ENCODE peak calls at places on chromosomes 5 and 9, in ten cellular contexts. One of them, this sample, is unnamed.

GRCh38 chr5:179259731-179260323 is 85.4 kb downstream of the ADAMTS2 start:
- DNase-seq in foreskin keratinocyte: no peak
- DNase-seq in fibroblast of the aortic adventitia: no peak
- DNase-seq in tibial artery: peak; percentile 61
- DNase-seq in mucosa of descending colon: no peak
- DNase-seq in left ventricle myocardium inferior: no peak
- DNase-seq in breast epithelium: no peak
- DNase-seq in Caco-2: no peak
- DNase-seq in body of pancreas: no peak
- DNase-seq in tibial nerve: no peak
- DNase-seq in this sample: no peak

GRCh38 chr5:33588654-33589372 is 148.0 kb downstream of the TARS1 start:
- DNase-seq in foreskin keratinocyte: no peak
- DNase-seq in fibroblast of the aortic adventitia: no peak
- DNase-seq in tibial artery: no peak
- DNase-seq in mucosa of descending colon: peak; percentile 47
- DNase-seq in left ventricle myocardium inferior: no peak
- DNase-seq in breast epithelium: no peak
- DNase-seq in Caco-2: peak; percentile 59
- DNase-seq in body of pancreas: peak; percentile 39
- DNase-seq in tibial nerve: no peak
- DNase-seq in this sample: peak; percentile 47

GRCh38 chr5:132238169-132238744 is 10.6 kb upstream of the P4HA2 start:
- DNase-seq in foreskin keratinocyte: peak; percentile 41
- DNase-seq in fibroblast of the aortic adventitia: peak; percentile 76
- DNase-seq in tibial artery: peak; percentile 82
- DNase-seq in mucosa of descending colon: peak; percentile 96
- DNase-seq in left ventricle myocardium inferior: peak; percentile 59
- DNase-seq in breast epithelium: peak; percentile 77
- DNase-seq in Caco-2: peak; percentile 83
- DNase-seq in body of pancreas: peak; percentile 91
- DNase-seq in tibial nerve: peak; percentile 95
- DNase-seq in this sample: peak; percentile 88

GRCh38 chr5:131363811-131364506 is 100.1 kb downstream of the CDC42SE2 start:
- DNase-seq in foreskin keratinocyte: peak; percentile 17
- DNase-seq in fibroblast of the aortic adventitia: no peak
- DNase-seq in tibial artery: no peak
- DNase-seq in mucosa of descending colon: no peak
- DNase-seq in left ventricle myocardium inferior: no peak
- DNase-seq in breast epithelium: no peak
- DNase-seq in Caco-2: peak; percentile 15
- DNase-seq in body of pancreas: no peak
- DNase-seq in tibial nerve: no peak
- DNase-seq in this sample: no peak

GRCh38 chr5:11247224-11247623 is 486.2 kb upstream of the DAP start:
- DNase-seq in foreskin keratinocyte: no peak
- DNase-seq in fibroblast of the aortic adventitia: no peak
- DNase-seq in tibial artery: no peak
- DNase-seq in mucosa of descending colon: no peak
- DNase-seq in left ventricle myocardium inferior: no peak
- DNase-seq in breast epithelium: no peak
- DNase-seq in Caco-2: no peak
- DNase-seq in body of pancreas: no peak
- DNase-seq in tibial nerve: no peak
- DNase-seq in this sample: no peak

GRCh38 chr5:135332519-135333150 is 66.4 kb downstream of the MACROH2A1 start:
- DNase-seq in foreskin keratinocyte: peak; percentile 40
- DNase-seq in fibroblast of the aortic adventitia: peak; percentile 82
- DNase-seq in tibial artery: no peak
- DNase-seq in mucosa of descending colon: no peak
- DNase-seq in left ventricle myocardium inferior: no peak
- DNase-seq in breast epithelium: no peak
- DNase-seq in Caco-2: peak; percentile 71
- DNase-seq in body of pancreas: no peak
- DNase-seq in tibial nerve: no peak
- DNase-seq in this sample: no peak

GRCh38 chr9:19550009-19550408 is 141.2 kb downstream of the ACER2 start:
- DNase-seq in foreskin keratinocyte: no peak
- DNase-seq in fibroblast of the aortic adventitia: no peak
- DNase-seq in tibial artery: no peak
- DNase-seq in mucosa of descending colon: no peak
- DNase-seq in left ventricle myocardium inferior: no peak
- DNase-seq in breast epithelium: no peak
- DNase-seq in Caco-2: no peak
- DNase-seq in body of pancreas: no peak
- DNase-seq in tibial nerve: no peak
- DNase-seq in this sample: no peak

GRCh38 chr5:39256472-39256871 is 37.1 kb upstream of the FYB1 start:
- DNase-seq in foreskin keratinocyte: peak; percentile 95
- DNase-seq in fibroblast of the aortic adventitia: peak; percentile 83
- DNase-seq in tibial artery: no peak
- DNase-seq in mucosa of descending colon: peak; percentile 25
- DNase-seq in left ventricle myocardium inferior: no peak
- DNase-seq in breast epithelium: no peak
- DNase-seq in Caco-2: no peak
- DNase-seq in body of pancreas: no peak
- DNase-seq in tibial nerve: no peak
- DNase-seq in this sample: no peak

GRCh38 chr5:75536694-75537360 is 25.1 kb downstream of the POLK start:
- DNase-seq in foreskin keratinocyte: no peak
- DNase-seq in fibroblast of the aortic adventitia: no peak
- DNase-seq in tibial artery: no peak
- DNase-seq in mucosa of descending colon: no peak
- DNase-seq in left ventricle myocardium inferior: no peak
- DNase-seq in breast epithelium: no peak
- DNase-seq in Caco-2: no peak
- DNase-seq in body of pancreas: peak; percentile 13
- DNase-seq in tibial nerve: no peak
- DNase-seq in this sample: no peak

GRCh38 chr9:91273853-91274552 is 87.7 kb downstream of the AUH start:
- DNase-seq in foreskin keratinocyte: peak; percentile 55
- DNase-seq in fibroblast of the aortic adventitia: peak; percentile 45
- DNase-seq in tibial artery: no peak
- DNase-seq in mucosa of descending colon: no peak
- DNase-seq in left ventricle myocardium inferior: no peak
- DNase-seq in breast epithelium: no peak
- DNase-seq in Caco-2: no peak
- DNase-seq in body of pancreas: no peak
- DNase-seq in tibial nerve: no peak
- DNase-seq in this sample: no peak

GRCh38 chr5:134240421-134240962 is 14.6 kb upstream of the PPP2CA start:
- DNase-seq in foreskin keratinocyte: peak; percentile 54
- DNase-seq in fibroblast of the aortic adventitia: peak; percentile 63
- DNase-seq in tibial artery: no peak
- DNase-seq in mucosa of descending colon: peak; percentile 14
- DNase-seq in left ventricle myocardium inferior: no peak
- DNase-seq in breast epithelium: no peak
- DNase-seq in Caco-2: peak; percentile 41
- DNase-seq in body of pancreas: peak; percentile 46
- DNase-seq in tibial nerve: no peak
- DNase-seq in this sample: no peak

GRCh38 chr5:137516961-137517360 is 17.8 kb upstream of the SPOCK1 start:
- DNase-seq in foreskin keratinocyte: no peak
- DNase-seq in fibroblast of the aortic adventitia: no peak
- DNase-seq in tibial artery: no peak
- DNase-seq in mucosa of descending colon: no peak
- DNase-seq in left ventricle myocardium inferior: no peak
- DNase-seq in breast epithelium: no peak
- DNase-seq in Caco-2: no peak
- DNase-seq in body of pancreas: no peak
- DNase-seq in tibial nerve: no peak
- DNase-seq in this sample: no peak

GRCh38 chr9:13529321-13530104 is 250.0 kb upstream of the MPDZ start:
- DNase-seq in foreskin keratinocyte: peak; percentile 90
- DNase-seq in fibroblast of the aortic adventitia: no peak
- DNase-seq in tibial artery: no peak
- DNase-seq in mucosa of descending colon: no peak
- DNase-seq in left ventricle myocardium inferior: no peak
- DNase-seq in breast epithelium: no peak
- DNase-seq in Caco-2: no peak
- DNase-seq in body of pancreas: no peak
- DNase-seq in tibial nerve: no peak
- DNase-seq in this sample: no peak

DNA sequence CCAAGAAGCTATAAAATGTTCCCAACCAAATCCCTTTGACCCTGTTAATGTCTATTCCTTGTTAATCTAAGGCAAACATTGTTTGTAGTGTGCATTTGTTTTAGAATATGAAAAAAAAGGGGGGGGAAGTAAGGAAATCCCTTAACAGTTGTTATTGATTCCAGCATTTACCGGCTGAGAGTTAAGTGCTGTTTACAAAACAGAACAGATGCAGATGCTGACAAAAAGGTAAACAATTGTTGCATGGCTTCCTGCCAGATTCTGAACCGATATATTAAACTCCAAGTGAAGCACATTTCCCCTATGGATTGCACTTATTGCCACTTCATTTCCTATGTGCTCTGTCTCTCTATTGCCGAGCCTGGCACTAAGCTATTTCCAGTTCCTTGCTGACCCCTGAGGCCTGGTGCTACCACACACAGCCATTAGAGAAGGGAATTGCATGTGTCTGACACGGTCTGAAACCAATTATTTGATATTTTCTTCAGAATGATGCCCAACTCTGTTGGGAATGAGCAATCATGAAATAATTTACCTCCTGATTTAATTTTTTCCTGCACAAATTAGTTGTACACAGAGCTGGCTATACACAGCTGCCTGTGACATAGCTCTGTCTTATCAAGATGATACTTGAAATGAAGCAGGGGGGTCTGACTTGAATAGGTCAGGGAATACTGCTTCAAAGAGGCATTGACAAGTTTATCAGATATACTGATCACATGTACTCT is 109.8 kb downstream of the KIAA0825 start:
- DNase-seq in foreskin keratinocyte: no peak
- DNase-seq in fibroblast of the aortic adventitia: no peak
- DNase-seq in tibial artery: no peak
- DNase-seq in mucosa of descending colon: no peak
- DNase-seq in left ventricle myocardium inferior: no peak
- DNase-seq in breast epithelium: no peak
- DNase-seq in Caco-2: no peak
- DNase-seq in body of pancreas: no peak
- DNase-seq in tibial nerve: no peak
- DNase-seq in this sample: no peak
- TF ChIP-seq CTCF in foreskin keratinocyte: no peak
- TF ChIP-seq CTCF in fibroblast of the aortic adventitia: no peak
- TF ChIP-seq CTCF in tibial artery: no peak
- TF ChIP-seq CTCF in mucosa of descending colon: no peak
- TF ChIP-seq CTCF in left ventricle myocardium inferior: no peak
- TF ChIP-seq CTCF in breast epithelium: no peak
- TF ChIP-seq CTCF in Caco-2: no peak
- TF ChIP-seq CTCF in body of pancreas: no peak
- TF ChIP-seq CTCF in tibial nerve: no peak
- TF ChIP-seq CTCF in this sample: no peak

GRCh38 chr5:59348189-59348588 is 545.3 kb downstream of the PDE4D start:
- DNase-seq in foreskin keratinocyte: peak; percentile 20
- DNase-seq in fibroblast of the aortic adventitia: no peak
- DNase-seq in tibial artery: no peak
- DNase-seq in mucosa of descending colon: no peak
- DNase-seq in left ventricle myocardium inferior: no peak
- DNase-seq in breast epithelium: no peak
- DNase-seq in Caco-2: peak; percentile 65
- DNase-seq in body of pancreas: peak; percentile 10
- DNase-seq in tibial nerve: no peak
- DNase-seq in this sample: no peak

GRCh38 chr5:59354811-59355210 is 538.7 kb downstream of the PDE4D start:
- DNase-seq in foreskin keratinocyte: no peak
- DNase-seq in fibroblast of the aortic adventitia: no peak
- DNase-seq in tibial artery: no peak
- DNase-seq in mucosa of descending colon: no peak
- DNase-seq in left ventricle myocardium inferior: no peak
- DNase-seq in breast epithelium: no peak
- DNase-seq in Caco-2: no peak
- DNase-seq in body of pancreas: no peak
- DNase-seq in tibial nerve: no peak
- DNase-seq in this sample: no peak

GRCh38 chr5:59354274-59354673 is 539.3 kb downstream of the PDE4D start:
- DNase-seq in foreskin keratinocyte: peak; percentile 19
- DNase-seq in fibroblast of the aortic adventitia: no peak
- DNase-seq in tibial artery: no peak
- DNase-seq in mucosa of descending colon: no peak
- DNase-seq in left ventricle myocardium inferior: no peak
- DNase-seq in breast epithelium: no peak
- DNase-seq in Caco-2: no peak
- DNase-seq in body of pancreas: no peak
- DNase-seq in tibial nerve: no peak
- DNase-seq in this sample: no peak

GRCh38 chr5:59346987-59347386 is 546.5 kb downstream of the PDE4D start:
- DNase-seq in foreskin keratinocyte: no peak
- DNase-seq in fibroblast of the aortic adventitia: no peak
- DNase-seq in tibial artery: no peak
- DNase-seq in mucosa of descending colon: no peak
- DNase-seq in left ventricle myocardium inferior: no peak
- DNase-seq in breast epithelium: no peak
- DNase-seq in Caco-2: no peak
- DNase-seq in body of pancreas: no peak
- DNase-seq in tibial nerve: no peak
- DNase-seq in this sample: no peak

GRCh38 chr5:59351076-59351794 is 542.3 kb downstream of the PDE4D start:
- DNase-seq in foreskin keratinocyte: no peak
- DNase-seq in fibroblast of the aortic adventitia: peak; percentile 39
- DNase-seq in tibial artery: no peak
- DNase-seq in mucosa of descending colon: peak; percentile 30
- DNase-seq in left ventricle myocardium inferior: no peak
- DNase-seq in breast epithelium: no peak
- DNase-seq in Caco-2: no peak
- DNase-seq in body of pancreas: no peak
- DNase-seq in tibial nerve: peak; percentile 42
- DNase-seq in this sample: no peak
- TF ChIP-seq CTCF in foreskin keratinocyte: no peak
- TF ChIP-seq CTCF in fibroblast of the aortic adventitia: no peak
- TF ChIP-seq CTCF in tibial artery: no peak
- TF ChIP-seq CTCF in mucosa of descending colon: no peak
- TF ChIP-seq CTCF in left ventricle myocardium inferior: peak; percentile 41
- TF ChIP-seq CTCF in breast epithelium: no peak
- TF ChIP-seq CTCF in Caco-2: no peak
- TF ChIP-seq CTCF in body of pancreas: no peak
- TF ChIP-seq CTCF in tibial nerve: no peak
- TF ChIP-seq CTCF in this sample: no peak

GRCh38 chr9:125241000-125241862 is at the start of gene HSPA5:
- DNase-seq in foreskin keratinocyte: peak; percentile 98
- DNase-seq in fibroblast of the aortic adventitia: peak; percentile 100
- DNase-seq in tibial artery: peak; percentile 100
- DNase-seq in mucosa of descending colon: peak; percentile 100
- DNase-seq in left ventricle myocardium inferior: peak; percentile 100
- DNase-seq in breast epithelium: peak; percentile 100
- DNase-seq in Caco-2: peak; percentile 99
- DNase-seq in body of pancreas: peak; percentile 100
- DNase-seq in tibial nerve: peak; percentile 99
- DNase-seq in this sample: peak; percentile 98
- TF ChIP-seq CTCF in foreskin keratinocyte: peak; percentile 18
- TF ChIP-seq CTCF in fibroblast of the aortic adventitia: no peak
- TF ChIP-seq CTCF in tibial artery: peak; percentile 10
- TF ChIP-seq CTCF in mucosa of descending colon: no peak
- TF ChIP-seq CTCF in left ventricle myocardium inferior: peak; percentile 28
- TF ChIP-seq CTCF in breast epithelium: peak; percentile 36
- TF ChIP-seq CTCF in Caco-2: no peak
- TF ChIP-seq CTCF in body of pancreas: no peak
- TF ChIP-seq CTCF in tibial nerve: peak; percentile 35
- TF ChIP-seq CTCF in this sample: peak; percentile 45

DNA sequence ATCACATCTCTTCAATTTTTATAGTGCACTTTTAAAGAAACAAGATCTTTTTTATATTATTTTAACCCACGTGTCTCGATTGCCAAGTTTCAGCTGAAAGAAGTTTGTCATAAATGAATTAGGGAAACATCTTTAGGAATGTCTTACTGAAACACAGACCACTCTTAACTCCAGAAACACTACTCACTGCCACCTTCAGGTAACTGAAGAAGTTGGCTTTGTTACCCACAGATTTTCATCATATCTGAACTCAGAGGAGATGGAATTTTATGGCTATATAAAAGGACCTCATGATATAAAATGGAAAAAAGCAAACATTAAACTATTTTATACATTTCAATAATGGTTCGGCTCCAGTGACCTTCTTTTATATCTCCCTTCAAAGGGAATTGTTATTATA is 158.0 kb downstream of the SEMA5A start:
- DNase-seq in foreskin keratinocyte: no peak
- DNase-seq in fibroblast of the aortic adventitia: peak; percentile 49
- DNase-seq in tibial artery: no peak
- DNase-seq in mucosa of descending colon: no peak
- DNase-seq in left ventricle myocardium inferior: no peak
- DNase-seq in breast epithelium: no peak
- DNase-seq in Caco-2: no peak
- DNase-seq in body of pancreas: no peak
- DNase-seq in tibial nerve: no peak
- DNase-seq in this sample: no peak
- TF ChIP-seq CTCF in foreskin keratinocyte: no peak
- TF ChIP-seq CTCF in fibroblast of the aortic adventitia: peak; percentile 22
- TF ChIP-seq CTCF in tibial artery: no peak
- TF ChIP-seq CTCF in mucosa of descending colon: no peak
- TF ChIP-seq CTCF in left ventricle myocardium inferior: no peak
- TF ChIP-seq CTCF in breast epithelium: no peak
- TF ChIP-seq CTCF in Caco-2: no peak
- TF ChIP-seq CTCF in body of pancreas: no peak
- TF ChIP-seq CTCF in tibial nerve: no peak
- TF ChIP-seq CTCF in this sample: no peak